ENCODE peak calls at places on chromosomes 11 and 22, in six cellular contexts. B, K, D, G, F and Z are unnamed samples.

GRCh38 chr11:111674941-111675340 is 72.7 kb downstream of the SIK2 start:
- DNase-seq in B (no peak), K (no peak), D (no peak), G (no peak), F (no peak), Z (no peak)

GRCh38 chr11:130001491-130002351 is 914 bp downstream of the PRDM10 start:
- DNase-seq in B (no peak), K (peak), D (no peak), G (peak), F (no peak), Z (peak)

GRCh38 chr22:40502919-40503318 is 132.5 kb downstream of the SGSM3 start:
- DNase-seq in B (no peak), K (no peak), D (no peak), G (no peak), F (no peak), Z (no peak)

GRCh38 chr11:134071306-134071705 is 2.4 kb downstream of the JAM3 start:
- DNase-seq in B (no peak), K (no peak), D (no peak), G (no peak), F (no peak), Z (no peak)

GRCh38 chr11:79957702-79958101 is 516.9 kb upstream of the TENM4 start:
- DNase-seq in B (no peak), K (no peak), D (no peak), G (no peak), F (no peak), Z (no peak)

GRCh38 chr11:66230978-66231377 is 37.5 kb upstream of the RAB1B start:
- DNase-seq in B (no peak), K (no peak), D (no peak), G (no peak), F (no peak), Z (no peak)

GRCh38 chr11:113281052-113281725 is 33.2 kb upstream of the TTC12 start:
- DNase-seq in B (no peak), K (no peak), D (no peak), G (no peak), F (no peak), Z (no peak)

GRCh38 chr22:23522642-23523251 is 57.3 kb downstream of the IGLL1 start:
- DNase-seq in B (peak), K (peak), D (peak), G (no peak), F (no peak), Z (no peak)

GRCh38 chr22:24121938-24122337 is 59.3 kb upstream of the SUSD2 start:
- DNase-seq in B (no peak), K (no peak), D (no peak), G (no peak), F (no peak), Z (no peak)

GRCh38 chr11:113477321-113477720 is 2.1 kb upstream of the DRD2 start:
- DNase-seq in B (no peak), K (no peak), D (peak), G (peak), F (no peak), Z (no peak)

GRCh38 chr11:15976433-15977045 is 379.8 kb downstream of the SOX6 start:
- DNase-seq in B (no peak), K (no peak), D (no peak), G (no peak), F (no peak), Z (peak)

DNA sequence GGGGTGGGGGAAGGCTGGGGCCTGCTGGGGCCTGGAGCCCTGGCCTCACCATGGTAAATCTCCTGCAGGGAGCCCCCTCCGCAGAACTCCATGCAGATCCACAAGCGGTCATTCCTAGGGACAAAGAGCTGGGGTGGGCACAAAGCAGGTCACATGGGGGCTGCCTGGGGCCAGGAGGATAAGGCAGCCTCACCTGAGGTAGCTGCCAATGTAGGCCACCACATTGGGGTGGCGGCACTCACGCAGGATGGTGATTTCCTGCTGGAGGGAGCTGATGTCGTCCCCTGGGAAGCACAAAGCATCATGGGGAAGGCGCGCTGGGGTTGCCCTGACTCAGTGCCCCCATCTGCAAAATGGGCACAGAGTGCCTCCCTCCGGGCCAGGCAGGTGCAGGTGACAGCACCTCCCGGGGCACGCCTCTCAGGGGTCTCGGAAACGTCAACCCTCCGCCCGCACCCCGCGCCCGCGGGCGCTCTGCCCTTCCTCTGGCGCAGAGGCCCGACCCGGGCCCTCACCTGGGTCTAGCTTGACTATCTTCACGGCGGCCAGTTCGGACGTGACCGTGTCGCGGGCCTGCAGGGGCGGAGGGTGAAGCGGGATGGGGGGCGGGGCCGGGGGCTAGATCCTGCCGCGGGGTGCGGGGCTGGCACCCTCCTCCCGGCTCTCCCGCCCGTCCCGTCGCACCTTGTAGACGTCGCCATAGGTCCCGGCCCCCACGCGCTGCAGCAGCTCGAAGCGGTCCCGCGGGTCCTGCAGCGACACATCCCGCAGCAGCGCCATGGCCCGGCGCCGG is 448 bp downstream of the MAP4K2 start:
- DNase-seq in B (no peak), K (no peak), D (peak), G (peak), F (no peak), Z (peak)
- TF ChIP-seq POLR2AphosphoS5 in B (no peak), K (no peak), D (no peak), G (no peak), F (no peak), Z (peak)

GRCh38 chr22:30573594-30574094 is 821 bp downstream of the GAL3ST1 start:
- DNase-seq in B (no peak), K (no peak), D (no peak), G (no peak), F (no peak), Z (no peak)

GRCh38 chr22:30572840-30573593 is 1.4 kb downstream of the GAL3ST1 start:
- DNase-seq in B (no peak), K (peak), D (no peak), G (no peak), F (no peak), Z (no peak)

GRCh38 chr22:30575011-30575671 is 676 bp upstream of the GAL3ST1 start:
- DNase-seq in B (no peak), K (no peak), D (peak), G (no peak), F (no peak), Z (no peak)

GRCh38 chr22:30575859-30576258 is 1.4 kb upstream of the GAL3ST1 start:
- DNase-seq in B (no peak), K (no peak), D (no peak), G (no peak), F (no peak), Z (no peak)

GRCh38 chr22:30574095-30574981 is at the start of gene GAL3ST1:
- DNase-seq in B (no peak), K (peak), D (peak), G (no peak), F (no peak), Z (no peak)
- TF ChIP-seq GABPA in B (no peak), K (no peak), D (no peak), G (no peak), F (no peak), Z (no peak)

DNA sequence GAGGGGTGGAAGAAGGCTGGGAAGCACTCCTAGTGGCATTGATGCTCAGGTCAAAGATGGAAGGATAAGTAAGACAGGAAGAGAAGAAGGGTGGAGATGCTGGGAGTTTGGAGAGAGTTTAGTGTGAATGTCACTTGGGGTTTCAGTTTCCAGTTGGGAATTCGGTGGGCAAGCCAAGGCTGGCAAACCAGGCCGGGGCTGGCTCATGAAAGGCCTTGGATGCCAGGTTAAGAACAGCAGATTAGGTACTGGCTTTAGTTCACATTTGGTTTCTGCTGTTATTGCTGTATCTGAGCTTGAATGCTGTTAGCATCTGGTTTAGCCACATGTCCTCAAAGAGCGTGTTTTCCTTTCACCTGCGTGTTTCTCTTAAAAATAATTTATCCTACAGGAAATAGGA is 69.6 kb downstream of the BLID start:
- DNase-seq in B (no peak), K (no peak), D (no peak), G (no peak), F (no peak), Z (no peak)
- H3K4me3 ChIP-seq in B (no peak), K (no peak), D (no peak), G (no peak), F (no peak), Z (no peak)

GRCh38 chr11:35246725-35247124 is 107.8 kb downstream of the CD44 start:
- DNase-seq in B (no peak), K (no peak), D (no peak), G (no peak), F (no peak), Z (no peak)
- TF ChIP-seq POLR2AphosphoS5 in B (no peak), K (no peak), D (no peak), G (no peak), F (no peak), Z (no peak)

DNA sequence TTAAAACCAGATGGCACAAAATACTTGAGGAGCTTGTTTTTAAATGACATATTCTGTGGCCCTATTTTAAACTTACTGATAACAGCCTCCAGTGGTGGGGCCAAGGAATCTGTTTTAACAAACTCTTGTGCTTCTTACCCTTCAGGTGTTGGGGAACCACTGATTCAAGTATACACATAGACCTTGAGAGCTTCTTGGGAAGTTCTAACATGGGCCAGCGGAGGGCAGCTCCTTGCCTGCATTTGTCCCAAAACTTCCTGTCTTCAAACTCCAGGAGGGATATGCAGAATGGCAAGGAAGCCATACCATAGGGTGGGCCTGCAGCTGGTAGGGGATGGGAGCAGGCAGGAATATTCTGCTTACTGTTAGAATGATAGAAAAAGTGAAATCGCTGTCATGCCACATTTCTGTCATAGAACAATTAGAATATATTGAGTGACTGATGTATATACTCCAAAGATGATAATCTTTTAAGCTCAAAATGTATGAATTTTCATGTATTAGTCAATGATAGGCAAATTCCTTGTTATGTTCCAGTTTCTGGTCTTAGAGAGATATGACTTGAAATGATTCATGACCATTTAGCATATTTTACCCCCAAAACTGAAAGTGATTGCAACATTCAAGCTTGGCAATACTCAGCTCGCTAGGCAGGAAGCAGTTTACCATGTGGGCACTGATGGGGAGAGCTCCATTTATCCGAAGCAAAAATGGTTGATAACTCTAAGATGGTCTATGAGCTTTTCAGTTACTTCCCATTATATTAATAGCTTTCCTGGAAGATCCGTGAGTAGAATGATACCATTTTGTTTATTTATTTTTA is 9.2 kb downstream of the EXT2 start:
- DNase-seq in B (no peak), K (no peak), D (no peak), G (no peak), F (no peak), Z (no peak)
- TF ChIP-seq GABPA in B (no peak), K (no peak), D (no peak), G (no peak), F (no peak), Z (no peak)